ENCODE peak calls at places on chromosome 11, in ten cellular contexts. One of them, this sample, is unnamed.

GRCh38 chr11:57001674-57002401 is 13.1 kb downstream of the OR5AK2 start:
- DNase-seq in tibial nerve: no peak
- DNase-seq in lung: no peak
- DNase-seq in H9: no peak
- DNase-seq in CD4-positive, CD25-positive, alpha-beta regulatory T cell: no peak
- DNase-seq in neural progenitor cell: no peak
- DNase-seq in adrenal gland: no peak
- DNase-seq in suprapubic skin: no peak
- DNase-seq in sigmoid colon: no peak
- DNase-seq in CD4-positive, alpha-beta memory T cell: no peak
- DNase-seq in this sample: no peak

GRCh38 chr11:59957094-59957493 is 6.7 kb upstream of the OOSP4A start:
- DNase-seq in tibial nerve: no peak
- DNase-seq in lung: no peak
- DNase-seq in H9: no peak
- DNase-seq in CD4-positive, CD25-positive, alpha-beta regulatory T cell: no peak
- DNase-seq in neural progenitor cell: no peak
- DNase-seq in adrenal gland: no peak
- DNase-seq in suprapubic skin: no peak
- DNase-seq in sigmoid colon: no peak
- DNase-seq in CD4-positive, alpha-beta memory T cell: no peak
- DNase-seq in this sample: no peak

GRCh38 chr11:110434952-110435779 is 5.4 kb downstream of the FDX1 start:
- DNase-seq in tibial nerve: no peak
- DNase-seq in lung: no peak
- DNase-seq in H9: no peak
- DNase-seq in CD4-positive, CD25-positive, alpha-beta regulatory T cell: peak
- DNase-seq in neural progenitor cell: no peak
- DNase-seq in adrenal gland: peak
- DNase-seq in suprapubic skin: no peak
- DNase-seq in sigmoid colon: no peak
- DNase-seq in CD4-positive, alpha-beta memory T cell: peak
- DNase-seq in this sample: no peak

GRCh38 chr11:575324-575995 is 810 bp upstream of the PHRF1 start:
- DNase-seq in tibial nerve: no peak
- DNase-seq in lung: peak
- DNase-seq in H9: no peak
- DNase-seq in CD4-positive, CD25-positive, alpha-beta regulatory T cell: no peak
- DNase-seq in neural progenitor cell: peak
- DNase-seq in adrenal gland: no peak
- DNase-seq in suprapubic skin: no peak
- DNase-seq in sigmoid colon: no peak
- DNase-seq in CD4-positive, alpha-beta memory T cell: peak
- DNase-seq in this sample: no peak

GRCh38 chr11:122649133-122649532 is 6.4 kb upstream of the UBASH3B start:
- DNase-seq in tibial nerve: no peak
- DNase-seq in lung: no peak
- DNase-seq in H9: no peak
- DNase-seq in CD4-positive, CD25-positive, alpha-beta regulatory T cell: no peak
- DNase-seq in neural progenitor cell: no peak
- DNase-seq in adrenal gland: no peak
- DNase-seq in suprapubic skin: no peak
- DNase-seq in sigmoid colon: no peak
- DNase-seq in CD4-positive, alpha-beta memory T cell: no peak
- DNase-seq in this sample: no peak

GRCh38 chr11:27470166-27470565 is 2.4 kb downstream of the LGR4 start:
- DNase-seq in tibial nerve: no peak
- DNase-seq in lung: no peak
- DNase-seq in H9: no peak
- DNase-seq in CD4-positive, CD25-positive, alpha-beta regulatory T cell: no peak
- DNase-seq in neural progenitor cell: no peak
- DNase-seq in adrenal gland: no peak
- DNase-seq in suprapubic skin: no peak
- DNase-seq in sigmoid colon: no peak
- DNase-seq in CD4-positive, alpha-beta memory T cell: no peak
- DNase-seq in this sample: no peak

GRCh38 chr11:106551744-106552671 is 466.3 kb downstream of the GUCY1A2 start:
- DNase-seq in tibial nerve: no peak
- DNase-seq in lung: no peak
- DNase-seq in H9: no peak
- DNase-seq in CD4-positive, CD25-positive, alpha-beta regulatory T cell: no peak
- DNase-seq in neural progenitor cell: no peak
- DNase-seq in adrenal gland: no peak
- DNase-seq in suprapubic skin: no peak
- DNase-seq in sigmoid colon: peak
- DNase-seq in CD4-positive, alpha-beta memory T cell: no peak
- DNase-seq in this sample: no peak

GRCh38 chr11:78810489-78811090 is 235.9 kb upstream of the NARS2 start:
- DNase-seq in tibial nerve: no peak
- DNase-seq in lung: no peak
- DNase-seq in H9: no peak
- DNase-seq in CD4-positive, CD25-positive, alpha-beta regulatory T cell: no peak
- DNase-seq in neural progenitor cell: peak
- DNase-seq in adrenal gland: no peak
- DNase-seq in suprapubic skin: no peak
- DNase-seq in sigmoid colon: peak
- DNase-seq in CD4-positive, alpha-beta memory T cell: no peak
- DNase-seq in this sample: no peak

GRCh38 chr11:65446446-65447277 is 24.1 kb downstream of the NEAT1 start:
- DNase-seq in tibial nerve: peak
- DNase-seq in lung: peak
- DNase-seq in H9: no peak
- DNase-seq in CD4-positive, CD25-positive, alpha-beta regulatory T cell: no peak
- DNase-seq in neural progenitor cell: no peak
- DNase-seq in adrenal gland: peak
- DNase-seq in suprapubic skin: peak
- DNase-seq in sigmoid colon: peak
- DNase-seq in CD4-positive, alpha-beta memory T cell: no peak
- DNase-seq in this sample: peak

GRCh38 chr11:62075438-62075837 is 48.4 kb upstream of the INCENP start:
- DNase-seq in tibial nerve: no peak
- DNase-seq in lung: no peak
- DNase-seq in H9: no peak
- DNase-seq in CD4-positive, CD25-positive, alpha-beta regulatory T cell: no peak
- DNase-seq in neural progenitor cell: peak
- DNase-seq in adrenal gland: no peak
- DNase-seq in suprapubic skin: no peak
- DNase-seq in sigmoid colon: peak
- DNase-seq in CD4-positive, alpha-beta memory T cell: no peak
- DNase-seq in this sample: no peak

GRCh38 chr11:74024630-74025029 is 15.7 kb upstream of the UCP3 start:
- DNase-seq in tibial nerve: peak
- DNase-seq in lung: peak
- DNase-seq in H9: no peak
- DNase-seq in CD4-positive, CD25-positive, alpha-beta regulatory T cell: no peak
- DNase-seq in neural progenitor cell: no peak
- DNase-seq in adrenal gland: peak
- DNase-seq in suprapubic skin: no peak
- DNase-seq in sigmoid colon: peak
- DNase-seq in CD4-positive, alpha-beta memory T cell: no peak
- DNase-seq in this sample: no peak

GRCh38 chr11:39209966-39210365 is 2249.5 kb downstream of the LRRC4C start:
- DNase-seq in tibial nerve: no peak
- DNase-seq in lung: no peak
- DNase-seq in H9: no peak
- DNase-seq in CD4-positive, CD25-positive, alpha-beta regulatory T cell: no peak
- DNase-seq in neural progenitor cell: no peak
- DNase-seq in adrenal gland: no peak
- DNase-seq in suprapubic skin: no peak
- DNase-seq in sigmoid colon: no peak
- DNase-seq in CD4-positive, alpha-beta memory T cell: no peak
- DNase-seq in this sample: no peak

GRCh38 chr11:119854521-119854920 is 125.5 kb upstream of the NECTIN1 start:
- DNase-seq in tibial nerve: no peak
- DNase-seq in lung: no peak
- DNase-seq in H9: no peak
- DNase-seq in CD4-positive, CD25-positive, alpha-beta regulatory T cell: no peak
- DNase-seq in neural progenitor cell: no peak
- DNase-seq in adrenal gland: no peak
- DNase-seq in suprapubic skin: no peak
- DNase-seq in sigmoid colon: no peak
- DNase-seq in CD4-positive, alpha-beta memory T cell: no peak
- DNase-seq in this sample: no peak

GRCh38 chr11:61472282-61472681 is 36.3 kb upstream of the LRRC10B start:
- DNase-seq in tibial nerve: peak
- DNase-seq in lung: peak
- DNase-seq in H9: no peak
- DNase-seq in CD4-positive, CD25-positive, alpha-beta regulatory T cell: no peak
- DNase-seq in neural progenitor cell: no peak
- DNase-seq in adrenal gland: peak
- DNase-seq in suprapubic skin: peak
- DNase-seq in sigmoid colon: peak
- DNase-seq in CD4-positive, alpha-beta memory T cell: no peak
- DNase-seq in this sample: no peak

DNA sequence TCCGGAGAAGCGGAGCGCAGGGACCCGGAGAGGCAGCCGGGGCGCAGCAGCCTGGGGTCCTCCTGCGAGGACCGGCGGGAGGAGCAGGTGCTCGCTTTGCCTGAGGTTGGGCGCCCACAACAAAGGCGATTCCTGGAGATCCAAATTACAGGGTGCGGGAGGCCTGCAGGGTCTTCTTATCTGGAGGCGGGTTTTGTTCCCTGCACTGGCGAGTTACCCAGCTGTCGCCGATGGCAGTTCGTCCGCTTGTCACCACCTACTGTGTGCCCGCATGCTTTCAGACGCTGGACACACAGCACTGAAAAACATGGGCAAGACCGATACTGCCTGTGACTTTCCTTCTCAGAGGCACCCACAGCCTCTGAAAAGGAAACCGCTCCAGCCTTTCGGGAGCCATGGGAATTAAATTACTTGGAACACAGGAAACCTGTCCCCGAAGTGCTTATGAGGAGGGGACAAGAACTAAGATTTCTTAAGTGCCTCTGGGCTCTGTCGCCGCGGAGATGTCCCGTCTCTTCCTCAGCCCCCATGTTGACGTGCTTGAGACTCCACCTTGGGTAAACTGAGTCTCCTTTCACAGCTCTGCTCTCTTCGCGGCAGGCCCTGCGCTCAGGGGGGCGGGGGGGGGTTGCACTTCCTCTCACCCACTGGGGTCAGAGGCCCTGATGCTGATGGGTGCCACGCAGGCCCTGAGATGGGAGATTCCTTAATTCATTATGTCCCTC is 1.3 kb upstream of the ZFTA start:
- DNase-seq in tibial nerve: no peak
- DNase-seq in lung: no peak
- DNase-seq in H9: peak
- DNase-seq in CD4-positive, CD25-positive, alpha-beta regulatory T cell: no peak
- DNase-seq in neural progenitor cell: peak
- DNase-seq in adrenal gland: no peak
- DNase-seq in suprapubic skin: no peak
- DNase-seq in sigmoid colon: peak
- DNase-seq in CD4-positive, alpha-beta memory T cell: no peak
- DNase-seq in this sample: peak
- H3K27ac ChIP-seq in tibial nerve: peak
- H3K27ac ChIP-seq in lung: no peak
- H3K27ac ChIP-seq in H9: no peak
- H3K27ac ChIP-seq in CD4-positive, CD25-positive, alpha-beta regulatory T cell: no peak
- H3K27ac ChIP-seq in neural progenitor cell: peak
- H3K27ac ChIP-seq in adrenal gland: no peak
- H3K27ac ChIP-seq in suprapubic skin: peak
- H3K27ac ChIP-seq in sigmoid colon: peak
- H3K27ac ChIP-seq in CD4-positive, alpha-beta memory T cell: no peak
- H3K27ac ChIP-seq in this sample: peak

DNA sequence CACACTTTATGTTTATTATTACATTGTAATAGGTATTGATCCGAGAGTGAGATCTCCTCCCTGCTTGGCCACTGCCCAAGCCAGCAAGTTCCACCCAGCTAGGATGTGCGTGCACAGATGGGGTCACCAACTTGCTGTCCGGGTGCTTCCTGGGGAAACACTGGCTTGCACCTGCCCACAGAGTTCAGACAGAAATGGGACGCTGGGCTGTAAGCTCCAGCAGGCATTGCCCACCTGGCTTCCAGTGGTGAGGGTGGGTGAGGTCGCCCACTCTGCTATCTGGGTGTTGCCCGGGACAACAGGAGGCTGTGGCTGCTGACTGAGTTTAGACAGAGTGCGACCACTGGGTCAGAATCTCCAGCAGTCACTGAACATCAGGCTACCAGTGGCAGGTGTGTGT is 289.8 kb upstream of the ANO3 start:
- DNase-seq in tibial nerve: no peak
- DNase-seq in lung: no peak
- DNase-seq in H9: no peak
- DNase-seq in CD4-positive, CD25-positive, alpha-beta regulatory T cell: no peak
- DNase-seq in neural progenitor cell: no peak
- DNase-seq in adrenal gland: no peak
- DNase-seq in suprapubic skin: no peak
- DNase-seq in sigmoid colon: no peak
- DNase-seq in CD4-positive, alpha-beta memory T cell: no peak
- DNase-seq in this sample: no peak
- H3K27ac ChIP-seq in tibial nerve: no peak
- H3K27ac ChIP-seq in lung: no peak
- H3K27ac ChIP-seq in H9: no peak
- H3K27ac ChIP-seq in CD4-positive, CD25-positive, alpha-beta regulatory T cell: no peak
- H3K27ac ChIP-seq in neural progenitor cell: no peak
- H3K27ac ChIP-seq in adrenal gland: no peak
- H3K27ac ChIP-seq in suprapubic skin: no peak
- H3K27ac ChIP-seq in sigmoid colon: no peak
- H3K27ac ChIP-seq in CD4-positive, alpha-beta memory T cell: no peak
- H3K27ac ChIP-seq in this sample: no peak

DNA sequence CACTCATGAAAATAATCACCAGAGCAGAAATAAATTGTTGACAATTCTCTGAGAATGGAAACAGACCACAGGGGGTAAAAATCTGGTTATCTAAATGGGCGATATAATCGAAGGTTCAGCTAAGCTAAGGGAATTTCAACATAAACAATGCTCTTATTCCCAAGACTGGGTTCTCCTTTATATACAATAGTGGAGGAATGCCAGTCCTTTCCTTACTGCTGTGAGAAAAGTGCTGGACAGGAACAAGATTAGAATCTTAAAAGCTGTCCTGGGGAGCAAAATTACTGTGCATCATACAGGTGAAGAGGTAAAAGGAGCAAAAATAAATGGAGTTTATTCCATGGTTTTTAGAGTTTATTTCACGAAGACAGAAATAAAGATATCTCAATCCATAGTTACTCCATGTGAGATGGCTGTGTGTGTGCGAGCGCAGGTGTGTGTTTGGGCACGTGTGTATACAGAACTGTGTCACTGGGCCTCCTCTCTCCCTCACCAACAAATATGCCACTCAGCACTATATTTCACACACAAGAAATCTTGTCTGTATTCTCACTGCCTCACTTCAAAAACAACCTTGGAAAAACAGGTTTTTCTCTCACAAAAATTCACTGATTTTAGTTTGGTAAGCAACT is 385.6 kb downstream of the DCDC1 start:
- DNase-seq in tibial nerve: no peak
- DNase-seq in lung: no peak
- DNase-seq in H9: no peak
- DNase-seq in CD4-positive, CD25-positive, alpha-beta regulatory T cell: no peak
- DNase-seq in neural progenitor cell: peak
- DNase-seq in adrenal gland: no peak
- DNase-seq in suprapubic skin: no peak
- DNase-seq in sigmoid colon: no peak
- DNase-seq in CD4-positive, alpha-beta memory T cell: no peak
- DNase-seq in this sample: no peak
- H3K27ac ChIP-seq in tibial nerve: no peak
- H3K27ac ChIP-seq in lung: no peak
- H3K27ac ChIP-seq in H9: no peak
- H3K27ac ChIP-seq in CD4-positive, CD25-positive, alpha-beta regulatory T cell: no peak
- H3K27ac ChIP-seq in neural progenitor cell: no peak
- H3K27ac ChIP-seq in adrenal gland: no peak
- H3K27ac ChIP-seq in suprapubic skin: no peak
- H3K27ac ChIP-seq in sigmoid colon: no peak
- H3K27ac ChIP-seq in CD4-positive, alpha-beta memory T cell: no peak
- H3K27ac ChIP-seq in this sample: no peak

GRCh38 chr11:132072880-132073213 is 702.4 kb downstream of the NTM start:
- DNase-seq in tibial nerve: no peak
- DNase-seq in lung: no peak
- DNase-seq in H9: no peak
- DNase-seq in CD4-positive, CD25-positive, alpha-beta regulatory T cell: no peak
- DNase-seq in neural progenitor cell: no peak
- DNase-seq in adrenal gland: no peak
- DNase-seq in suprapubic skin: no peak
- DNase-seq in sigmoid colon: no peak
- DNase-seq in CD4-positive, alpha-beta memory T cell: no peak
- DNase-seq in this sample: no peak
- H3K27ac ChIP-seq in tibial nerve: peak
- H3K27ac ChIP-seq in lung: no peak
- H3K27ac ChIP-seq in H9: no peak
- H3K27ac ChIP-seq in CD4-positive, CD25-positive, alpha-beta regulatory T cell: no peak
- H3K27ac ChIP-seq in neural progenitor cell: no peak
- H3K27ac ChIP-seq in adrenal gland: no peak
- H3K27ac ChIP-seq in suprapubic skin: no peak
- H3K27ac ChIP-seq in sigmoid colon: peak
- H3K27ac ChIP-seq in CD4-positive, alpha-beta memory T cell: no peak
- H3K27ac ChIP-seq in this sample: no peak